ENCODE peak calls at places on chromosomes 7 and 10, in six cellular contexts. One of them, this sample, is unnamed.

GRCh38 chr7:108455833-108456677 is at the start of gene NRCAM:
- DNase-seq in transverse colon: peak; percentile 15
- DNase-seq in IMR-90: no peak
- DNase-seq in A549: peak; percentile 89
- DNase-seq in heart left ventricle: no peak
- DNase-seq in breast epithelium: no peak
- DNase-seq in this sample: peak; percentile 38

GRCh38 chr7:66669088-66669487 is 40.4 kb downstream of the KCTD7 start:
- DNase-seq in transverse colon: no peak
- DNase-seq in IMR-90: no peak
- DNase-seq in A549: no peak
- DNase-seq in heart left ventricle: no peak
- DNase-seq in breast epithelium: no peak
- DNase-seq in this sample: no peak

GRCh38 chr10:118808601-118809371 is 54.0 kb upstream of the CACUL1 start:
- DNase-seq in transverse colon: no peak
- DNase-seq in IMR-90: no peak
- DNase-seq in A549: no peak
- DNase-seq in heart left ventricle: no peak
- DNase-seq in breast epithelium: no peak
- DNase-seq in this sample: no peak

GRCh38 chr7:2729043-2729892 is 41.3 kb downstream of the AMZ1 start:
- DNase-seq in transverse colon: no peak
- DNase-seq in IMR-90: peak; percentile 44
- DNase-seq in A549: no peak
- DNase-seq in heart left ventricle: no peak
- DNase-seq in breast epithelium: no peak
- DNase-seq in this sample: peak; percentile 47

GRCh38 chr7:104767826-104768536 is 246.0 kb upstream of the KMT2E start:
- DNase-seq in transverse colon: no peak
- DNase-seq in IMR-90: no peak
- DNase-seq in A549: no peak
- DNase-seq in heart left ventricle: no peak
- DNase-seq in breast epithelium: no peak
- DNase-seq in this sample: no peak

GRCh38 chr7:80984619-80985018 is 65.8 kb upstream of the SEMA3C start:
- DNase-seq in transverse colon: no peak
- DNase-seq in IMR-90: no peak
- DNase-seq in A549: no peak
- DNase-seq in heart left ventricle: no peak
- DNase-seq in breast epithelium: no peak
- DNase-seq in this sample: no peak

GRCh38 chr7:151859948-151860685 is 16.8 kb downstream of the PRKAG2 start:
- DNase-seq in transverse colon: no peak
- DNase-seq in IMR-90: no peak
- DNase-seq in A549: no peak
- DNase-seq in heart left ventricle: no peak
- DNase-seq in breast epithelium: no peak
- DNase-seq in this sample: peak; percentile 10

GRCh38 chr10:132698761-132699391 is 87.1 kb downstream of the NKX6-2 start:
- DNase-seq in transverse colon: no peak
- DNase-seq in IMR-90: no peak
- DNase-seq in A549: no peak
- DNase-seq in heart left ventricle: no peak
- DNase-seq in breast epithelium: peak; percentile 20
- DNase-seq in this sample: peak; percentile 46

GRCh38 chr7:12090757-12091134 is 120.3 kb upstream of the TMEM106B start:
- DNase-seq in transverse colon: no peak
- DNase-seq in IMR-90: no peak
- DNase-seq in A549: no peak
- DNase-seq in heart left ventricle: no peak
- DNase-seq in breast epithelium: no peak
- DNase-seq in this sample: no peak

GRCh38 chr10:48456361-48456804 is 148.5 kb downstream of the ARHGAP22 start:
- DNase-seq in transverse colon: peak; percentile 35
- DNase-seq in IMR-90: no peak
- DNase-seq in A549: no peak
- DNase-seq in heart left ventricle: peak; percentile 60
- DNase-seq in breast epithelium: peak; percentile 34
- DNase-seq in this sample: peak; percentile 60

GRCh38 chr10:87660484-87661133 is 931 bp downstream of the PAPSS2 start:
- DNase-seq in transverse colon: peak; percentile 58
- DNase-seq in IMR-90: peak; percentile 79
- DNase-seq in A549: peak; percentile 41
- DNase-seq in heart left ventricle: peak; percentile 15
- DNase-seq in breast epithelium: no peak
- DNase-seq in this sample: peak; percentile 62

GRCh38 chr10:65570143-65571010 is 1355.5 kb upstream of the LRRTM3 start:
- DNase-seq in transverse colon: peak; percentile 35
- DNase-seq in IMR-90: peak; percentile 16
- DNase-seq in A549: peak; percentile 72
- DNase-seq in heart left ventricle: peak; percentile 30
- DNase-seq in breast epithelium: no peak
- DNase-seq in this sample: no peak

GRCh38 chr7:157760004-157760730 is 423.4 kb downstream of the DNAJB6 start:
- DNase-seq in transverse colon: no peak
- DNase-seq in IMR-90: no peak
- DNase-seq in A549: peak; percentile 12
- DNase-seq in heart left ventricle: no peak
- DNase-seq in breast epithelium: no peak
- DNase-seq in this sample: no peak

GRCh38 chr7:42597296-42597695 is 314.6 kb downstream of the C7orf25 start:
- DNase-seq in transverse colon: no peak
- DNase-seq in IMR-90: no peak
- DNase-seq in A549: no peak
- DNase-seq in heart left ventricle: no peak
- DNase-seq in breast epithelium: no peak
- DNase-seq in this sample: no peak

DNA sequence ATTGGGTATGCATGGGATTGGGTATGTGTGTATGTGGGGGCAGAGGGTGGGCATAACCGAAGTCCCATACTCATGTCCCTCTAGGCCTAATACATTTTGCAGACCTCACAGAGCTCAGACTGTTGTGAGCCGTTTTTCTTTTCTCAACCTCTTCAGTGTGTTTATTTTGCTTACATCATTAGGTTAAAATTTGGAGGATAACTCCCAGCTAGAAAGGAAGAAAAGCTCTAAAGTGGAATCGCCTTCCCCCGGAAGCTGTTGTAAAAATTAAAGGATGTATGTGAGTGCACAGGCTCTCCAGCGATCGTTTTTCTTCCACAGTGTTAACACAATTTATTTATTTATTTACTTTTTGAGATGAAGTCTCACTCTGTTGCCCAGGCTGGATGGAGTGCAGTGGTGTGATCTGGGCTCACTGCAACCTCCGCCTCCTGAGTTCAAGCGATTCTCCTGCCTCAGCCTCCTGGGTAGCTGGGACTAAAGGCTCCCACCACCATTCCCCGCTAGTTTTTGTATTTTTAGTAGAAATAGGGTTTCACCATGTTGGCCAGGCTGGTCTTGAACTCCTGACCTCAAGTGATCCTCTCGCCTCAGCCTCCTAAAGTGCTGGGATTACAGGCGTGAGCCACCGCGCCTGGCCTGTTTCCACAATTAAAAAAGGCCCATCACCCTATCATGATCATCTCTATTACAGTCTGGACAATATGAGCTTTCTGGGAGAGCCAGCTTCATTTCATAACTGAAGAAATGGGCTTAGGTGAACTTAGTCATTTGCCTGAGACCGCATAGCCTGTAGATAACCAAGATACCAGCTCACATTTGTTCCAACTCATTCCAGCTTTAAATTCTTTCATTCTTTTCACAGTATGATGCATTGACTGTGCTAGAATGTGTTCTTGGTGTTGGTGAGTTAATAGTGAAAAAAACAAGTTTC is 1.7 kb upstream of the H2AZ2 start:
- DNase-seq in transverse colon: no peak
- DNase-seq in IMR-90: peak; percentile 66
- DNase-seq in A549: no peak
- DNase-seq in heart left ventricle: no peak
- DNase-seq in breast epithelium: no peak
- DNase-seq in this sample: no peak
- H3K4me3 ChIP-seq in transverse colon: no peak overlapping the region
- H3K4me3 ChIP-seq in IMR-90: no peak overlapping the region
- H3K4me3 ChIP-seq in A549: peak overlapping the region; percentile 65
- H3K4me3 ChIP-seq in heart left ventricle: no peak overlapping the region
- H3K4me3 ChIP-seq in breast epithelium: peak overlapping the region; percentile 68
- H3K4me3 ChIP-seq in this sample: no peak overlapping the region

GRCh38 chr10:69358148-69358795 is 58.4 kb downstream of the TACR2 start:
- DNase-seq in transverse colon: no peak
- DNase-seq in IMR-90: no peak
- DNase-seq in A549: no peak
- DNase-seq in heart left ventricle: no peak
- DNase-seq in breast epithelium: no peak
- DNase-seq in this sample: no peak

GRCh38 chr10:69352569-69353264 is 64.0 kb downstream of the TACR2 start:
- DNase-seq in transverse colon: no peak
- DNase-seq in IMR-90: peak; percentile 80
- DNase-seq in A549: no peak
- DNase-seq in heart left ventricle: no peak
- DNase-seq in breast epithelium: no peak
- DNase-seq in this sample: no peak

GRCh38 chr10:69359089-69360025 is 57.4 kb downstream of the TACR2 start:
- DNase-seq in transverse colon: no peak
- DNase-seq in IMR-90: no peak
- DNase-seq in A549: no peak
- DNase-seq in heart left ventricle: no peak
- DNase-seq in breast epithelium: no peak
- DNase-seq in this sample: no peak

GRCh38 chr10:69353981-69354635 is 62.6 kb downstream of the TACR2 start:
- DNase-seq in transverse colon: no peak
- DNase-seq in IMR-90: no peak
- DNase-seq in A549: no peak
- DNase-seq in heart left ventricle: no peak
- DNase-seq in breast epithelium: no peak
- DNase-seq in this sample: no peak

GRCh38 chr10:69356187-69356586 is 60.5 kb downstream of the TACR2 start:
- DNase-seq in transverse colon: no peak
- DNase-seq in IMR-90: no peak
- DNase-seq in A549: no peak
- DNase-seq in heart left ventricle: no peak
- DNase-seq in breast epithelium: no peak
- DNase-seq in this sample: no peak
- TF ChIP-seq POLR2A in transverse colon: no peak
- TF ChIP-seq POLR2A in IMR-90: no peak
- TF ChIP-seq POLR2A in A549: no peak
- TF ChIP-seq POLR2A in heart left ventricle: no peak
- TF ChIP-seq POLR2A in breast epithelium: no peak
- TF ChIP-seq POLR2A in this sample: no peak

GRCh38 chr7:126686474-126686873 is 566.3 kb downstream of the GRM8 start:
- DNase-seq in transverse colon: no peak
- DNase-seq in IMR-90: no peak
- DNase-seq in A549: no peak
- DNase-seq in heart left ventricle: no peak
- DNase-seq in breast epithelium: no peak
- DNase-seq in this sample: no peak

GRCh38 chr7:126690104-126690503 is 562.6 kb downstream of the GRM8 start:
- DNase-seq in transverse colon: no peak
- DNase-seq in IMR-90: no peak
- DNase-seq in A549: no peak
- DNase-seq in heart left ventricle: no peak
- DNase-seq in breast epithelium: no peak
- DNase-seq in this sample: no peak

GRCh38 chr7:126690848-126691751 is 561.6 kb downstream of the GRM8 start:
- DNase-seq in transverse colon: no peak
- DNase-seq in IMR-90: no peak
- DNase-seq in A549: no peak
- DNase-seq in heart left ventricle: no peak
- DNase-seq in breast epithelium: no peak
- DNase-seq in this sample: no peak

GRCh38 chr7:126685596-126685995 is 567.1 kb downstream of the GRM8 start:
- DNase-seq in transverse colon: no peak
- DNase-seq in IMR-90: no peak
- DNase-seq in A549: no peak
- DNase-seq in heart left ventricle: no peak
- DNase-seq in breast epithelium: no peak
- DNase-seq in this sample: no peak

DNA sequence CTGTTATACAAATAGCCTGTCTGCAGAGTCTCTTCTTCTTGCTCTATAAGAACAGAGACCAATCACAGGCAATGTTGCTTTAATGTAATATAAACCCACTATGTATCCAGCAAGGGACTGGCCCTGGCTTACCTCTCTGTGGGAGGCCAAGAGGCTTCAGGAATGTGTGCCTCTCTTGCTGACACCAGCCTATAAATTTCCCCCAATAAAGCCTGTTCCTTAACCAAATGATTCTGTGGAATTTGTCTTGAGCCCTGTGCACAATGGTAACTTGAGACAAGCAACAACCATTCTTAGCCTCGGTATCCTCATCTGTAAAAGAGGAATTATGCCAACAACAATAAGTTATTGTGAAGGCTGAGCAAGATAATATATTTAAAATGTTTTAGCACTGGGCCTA is 563.7 kb downstream of the GRM8 start:
- DNase-seq in transverse colon: no peak
- DNase-seq in IMR-90: no peak
- DNase-seq in A549: no peak
- DNase-seq in heart left ventricle: no peak
- DNase-seq in breast epithelium: no peak
- DNase-seq in this sample: no peak
- H3K4me3 ChIP-seq in transverse colon: no peak overlapping the region
- H3K4me3 ChIP-seq in IMR-90: no peak overlapping the region
- H3K4me3 ChIP-seq in A549: no peak overlapping the region
- H3K4me3 ChIP-seq in heart left ventricle: no peak overlapping the region
- H3K4me3 ChIP-seq in breast epithelium: no peak overlapping the region
- H3K4me3 ChIP-seq in this sample: no peak overlapping the region

DNA sequence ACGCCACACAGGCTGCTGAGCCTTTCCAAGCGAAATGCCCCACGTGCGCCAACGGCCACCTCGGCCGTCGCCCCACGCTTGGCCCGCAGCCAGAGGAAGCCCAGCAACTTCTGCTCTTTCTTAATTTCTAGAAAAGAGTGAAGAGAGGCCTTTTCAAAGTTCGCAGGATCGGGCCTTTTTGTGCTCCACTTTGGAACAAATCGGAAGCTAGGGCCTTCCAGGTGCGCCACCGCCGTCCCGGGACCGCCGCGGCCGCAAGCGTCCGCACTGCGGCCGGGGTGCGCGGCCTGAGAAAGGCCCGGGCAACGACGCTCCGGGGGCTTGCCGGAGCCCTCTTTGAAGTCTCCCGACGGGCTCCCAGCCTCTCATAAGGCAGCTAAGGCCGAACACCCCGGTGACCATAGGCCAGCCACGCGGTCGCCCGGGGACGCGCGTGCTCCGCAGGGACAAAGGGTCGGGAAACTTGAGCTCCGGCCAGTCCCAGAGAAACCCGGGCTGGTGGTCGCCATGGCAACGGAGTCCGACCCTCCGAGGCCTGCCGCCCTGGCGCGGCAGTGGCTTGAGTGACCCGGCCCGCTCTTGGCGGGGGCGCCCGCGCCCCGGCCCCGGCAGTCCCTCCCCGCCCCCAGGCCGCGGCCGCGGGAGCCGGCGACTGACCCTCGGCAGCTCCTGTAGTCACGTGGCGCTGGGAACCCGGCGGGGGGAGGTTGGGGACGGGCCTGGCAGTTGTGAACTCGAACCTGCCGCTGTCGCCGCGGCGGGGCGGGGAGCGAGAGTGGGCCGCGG is at the start of gene REPIN1:
- DNase-seq in transverse colon: peak; percentile 94
- DNase-seq in IMR-90: peak; percentile 79
- DNase-seq in A549: peak; percentile 93
- DNase-seq in heart left ventricle: peak; percentile 95
- DNase-seq in breast epithelium: peak; percentile 96
- DNase-seq in this sample: peak; percentile 95
- TF ChIP-seq POLR2A in transverse colon: peak; percentile 46
- TF ChIP-seq POLR2A in IMR-90: no peak
- TF ChIP-seq POLR2A in A549: peak; percentile 43
- TF ChIP-seq POLR2A in heart left ventricle: peak; percentile 52
- TF ChIP-seq POLR2A in breast epithelium: peak; percentile 14
- TF ChIP-seq POLR2A in this sample: peak; percentile 86

GRCh38 chr7:93148727-93149126 is 542 bp upstream of the SAMD9L start:
- DNase-seq in transverse colon: no peak
- DNase-seq in IMR-90: no peak
- DNase-seq in A549: no peak
- DNase-seq in heart left ventricle: no peak
- DNase-seq in breast epithelium: no peak
- DNase-seq in this sample: no peak
- H3K4me3 ChIP-seq in transverse colon: no peak overlapping the region
- H3K4me3 ChIP-seq in IMR-90: no peak overlapping the region
- H3K4me3 ChIP-seq in A549: peak overlapping the region; percentile 20
- H3K4me3 ChIP-seq in heart left ventricle: no peak overlapping the region
- H3K4me3 ChIP-seq in breast epithelium: no peak overlapping the region
- H3K4me3 ChIP-seq in this sample: no peak overlapping the region